ENCODE peak calls at places on chromosome 5, in five cellular contexts. One of them, this sample, is unnamed.

GRCh38 chr5:132754947-132755346 is 7.7 kb downstream of the CCNI2 start:
- DNase-seq in stimulated activated CD4-positive, alpha-beta T cell treated with anti-CD3 and anti-CD28 coated beads, Interleukin-1b, Interleukin-23, amount 100 ng/mL, for 1 hour: no peak
- DNase-seq in H4: no peak
- DNase-seq in substantia nigra: no peak
- DNase-seq in dorsolateral prefrontal cortex: no peak
- DNase-seq in this sample: no peak

GRCh38 chr5:33892419-33893151 is 795 bp upstream of the ADAMTS12 start:
- DNase-seq in stimulated activated CD4-positive, alpha-beta T cell treated with anti-CD3 and anti-CD28 coated beads, Interleukin-1b, Interleukin-23, amount 100 ng/mL, for 1 hour: no peak
- DNase-seq in H4: peak; percentile 61
- DNase-seq in substantia nigra: no peak
- DNase-seq in dorsolateral prefrontal cortex: no peak
- DNase-seq in this sample: peak; percentile 80

GRCh38 chr5:143106175-143106574 is 297.3 kb downstream of the NR3C1 start:
- DNase-seq in stimulated activated CD4-positive, alpha-beta T cell treated with anti-CD3 and anti-CD28 coated beads, Interleukin-1b, Interleukin-23, amount 100 ng/mL, for 1 hour: no peak
- DNase-seq in H4: peak; percentile 87
- DNase-seq in substantia nigra: peak; percentile 21
- DNase-seq in dorsolateral prefrontal cortex: peak; percentile 60
- DNase-seq in this sample: peak; percentile 60

GRCh38 chr5:96808541-96808828 is 740 bp upstream of the ERAP1 start:
- DNase-seq in stimulated activated CD4-positive, alpha-beta T cell treated with anti-CD3 and anti-CD28 coated beads, Interleukin-1b, Interleukin-23, amount 100 ng/mL, for 1 hour: no peak
- DNase-seq in H4: no peak
- DNase-seq in substantia nigra: no peak
- DNase-seq in dorsolateral prefrontal cortex: no peak
- DNase-seq in this sample: no peak

GRCh38 chr5:173627860-173628392 is 11.5 kb upstream of the BOD1 start:
- DNase-seq in stimulated activated CD4-positive, alpha-beta T cell treated with anti-CD3 and anti-CD28 coated beads, Interleukin-1b, Interleukin-23, amount 100 ng/mL, for 1 hour: no peak
- DNase-seq in H4: no peak
- DNase-seq in substantia nigra: no peak
- DNase-seq in dorsolateral prefrontal cortex: peak; percentile 58
- DNase-seq in this sample: no peak

GRCh38 chr5:156802501-156802900 is 47.6 kb upstream of the PPP1R2B start:
- DNase-seq in stimulated activated CD4-positive, alpha-beta T cell treated with anti-CD3 and anti-CD28 coated beads, Interleukin-1b, Interleukin-23, amount 100 ng/mL, for 1 hour: no peak
- DNase-seq in H4: no peak
- DNase-seq in substantia nigra: no peak
- DNase-seq in dorsolateral prefrontal cortex: no peak
- DNase-seq in this sample: no peak

GRCh38 chr5:78277715-78278114 is 16.8 kb downstream of the AP3B1 start:
- DNase-seq in stimulated activated CD4-positive, alpha-beta T cell treated with anti-CD3 and anti-CD28 coated beads, Interleukin-1b, Interleukin-23, amount 100 ng/mL, for 1 hour: no peak
- DNase-seq in H4: no peak
- DNase-seq in substantia nigra: no peak
- DNase-seq in dorsolateral prefrontal cortex: no peak
- DNase-seq in this sample: no peak

GRCh38 chr5:111072949-111073682 is 1.6 kb downstream of the TSLP start:
- DNase-seq in stimulated activated CD4-positive, alpha-beta T cell treated with anti-CD3 and anti-CD28 coated beads, Interleukin-1b, Interleukin-23, amount 100 ng/mL, for 1 hour: peak; percentile 48
- DNase-seq in H4: peak; percentile 48
- DNase-seq in substantia nigra: no peak
- DNase-seq in dorsolateral prefrontal cortex: no peak
- DNase-seq in this sample: peak; percentile 50

GRCh38 chr5:39420482-39421145 is 4.2 kb downstream of the DAB2 start:
- DNase-seq in stimulated activated CD4-positive, alpha-beta T cell treated with anti-CD3 and anti-CD28 coated beads, Interleukin-1b, Interleukin-23, amount 100 ng/mL, for 1 hour: no peak
- DNase-seq in H4: peak; percentile 90
- DNase-seq in substantia nigra: no peak
- DNase-seq in dorsolateral prefrontal cortex: peak; percentile 27
- DNase-seq in this sample: peak; percentile 56

GRCh38 chr5:181219262-181220177 is 3.6 kb upstream of the TRIM41 start:
- DNase-seq in stimulated activated CD4-positive, alpha-beta T cell treated with anti-CD3 and anti-CD28 coated beads, Interleukin-1b, Interleukin-23, amount 100 ng/mL, for 1 hour: no peak
- DNase-seq in H4: no peak
- DNase-seq in substantia nigra: no peak
- DNase-seq in dorsolateral prefrontal cortex: no peak
- DNase-seq in this sample: no peak

GRCh38 chr5:135534609-135535419 is 950 bp downstream of the NEUROG1 start:
- DNase-seq in stimulated activated CD4-positive, alpha-beta T cell treated with anti-CD3 and anti-CD28 coated beads, Interleukin-1b, Interleukin-23, amount 100 ng/mL, for 1 hour: no peak
- DNase-seq in H4: no peak
- DNase-seq in substantia nigra: no peak
- DNase-seq in dorsolateral prefrontal cortex: no peak
- DNase-seq in this sample: no peak

GRCh38 chr5:95191330-95191729 is 93.6 kb downstream of the MCTP1 start:
- DNase-seq in stimulated activated CD4-positive, alpha-beta T cell treated with anti-CD3 and anti-CD28 coated beads, Interleukin-1b, Interleukin-23, amount 100 ng/mL, for 1 hour: no peak
- DNase-seq in H4: no peak
- DNase-seq in substantia nigra: no peak
- DNase-seq in dorsolateral prefrontal cortex: no peak
- DNase-seq in this sample: no peak

GRCh38 chr5:392431-392988 is 50.5 kb upstream of the EXOC3 start:
- DNase-seq in stimulated activated CD4-positive, alpha-beta T cell treated with anti-CD3 and anti-CD28 coated beads, Interleukin-1b, Interleukin-23, amount 100 ng/mL, for 1 hour: peak; percentile 59
- DNase-seq in H4: peak; percentile 47
- DNase-seq in substantia nigra: no peak
- DNase-seq in dorsolateral prefrontal cortex: peak; percentile 6
- DNase-seq in this sample: no peak

GRCh38 chr5:166961028-166961427 is 1330.4 kb upstream of the WWC1 start:
- DNase-seq in stimulated activated CD4-positive, alpha-beta T cell treated with anti-CD3 and anti-CD28 coated beads, Interleukin-1b, Interleukin-23, amount 100 ng/mL, for 1 hour: no peak
- DNase-seq in H4: no peak
- DNase-seq in substantia nigra: no peak
- DNase-seq in dorsolateral prefrontal cortex: no peak
- DNase-seq in this sample: no peak

GRCh38 chr5:14895301-14895700 is 23.7 kb upstream of the ANKH start:
- DNase-seq in stimulated activated CD4-positive, alpha-beta T cell treated with anti-CD3 and anti-CD28 coated beads, Interleukin-1b, Interleukin-23, amount 100 ng/mL, for 1 hour: no peak
- DNase-seq in H4: no peak
- DNase-seq in substantia nigra: no peak
- DNase-seq in dorsolateral prefrontal cortex: no peak
- DNase-seq in this sample: no peak

GRCh38 chr5:103031607-103032006 is 88.3 kb downstream of the GIN1 start:
- DNase-seq in stimulated activated CD4-positive, alpha-beta T cell treated with anti-CD3 and anti-CD28 coated beads, Interleukin-1b, Interleukin-23, amount 100 ng/mL, for 1 hour: no peak
- DNase-seq in H4: no peak
- DNase-seq in substantia nigra: no peak
- DNase-seq in dorsolateral prefrontal cortex: no peak
- DNase-seq in this sample: peak; percentile 26

GRCh38 chr5:79025054-79025465 is 40.0 kb upstream of the ARSB start:
- DNase-seq in stimulated activated CD4-positive, alpha-beta T cell treated with anti-CD3 and anti-CD28 coated beads, Interleukin-1b, Interleukin-23, amount 100 ng/mL, for 1 hour: peak; percentile 34
- DNase-seq in H4: peak; percentile 51
- DNase-seq in substantia nigra: peak; percentile 29
- DNase-seq in dorsolateral prefrontal cortex: peak; percentile 46
- DNase-seq in this sample: peak; percentile 81

GRCh38 chr5:45038366-45038987 is 229.7 kb downstream of the MRPS30 start:
- DNase-seq in stimulated activated CD4-positive, alpha-beta T cell treated with anti-CD3 and anti-CD28 coated beads, Interleukin-1b, Interleukin-23, amount 100 ng/mL, for 1 hour: no peak
- DNase-seq in H4: peak; percentile 3
- DNase-seq in substantia nigra: no peak
- DNase-seq in dorsolateral prefrontal cortex: no peak
- DNase-seq in this sample: peak; percentile 37

GRCh38 chr5:123992641-123993040 is 480.7 kb downstream of the CSNK1G3 start:
- DNase-seq in stimulated activated CD4-positive, alpha-beta T cell treated with anti-CD3 and anti-CD28 coated beads, Interleukin-1b, Interleukin-23, amount 100 ng/mL, for 1 hour: no peak
- DNase-seq in H4: no peak
- DNase-seq in substantia nigra: no peak
- DNase-seq in dorsolateral prefrontal cortex: no peak
- DNase-seq in this sample: no peak

GRCh38 chr5:85108471-85108870 is 723.8 kb upstream of the EDIL3 start:
- DNase-seq in stimulated activated CD4-positive, alpha-beta T cell treated with anti-CD3 and anti-CD28 coated beads, Interleukin-1b, Interleukin-23, amount 100 ng/mL, for 1 hour: no peak
- DNase-seq in H4: no peak
- DNase-seq in substantia nigra: no peak
- DNase-seq in dorsolateral prefrontal cortex: no peak
- DNase-seq in this sample: no peak

GRCh38 chr5:121853853-121854252 is 2.2 kb downstream of the FTMT start:
- DNase-seq in stimulated activated CD4-positive, alpha-beta T cell treated with anti-CD3 and anti-CD28 coated beads, Interleukin-1b, Interleukin-23, amount 100 ng/mL, for 1 hour: no peak
- DNase-seq in H4: no peak
- DNase-seq in substantia nigra: no peak
- DNase-seq in dorsolateral prefrontal cortex: no peak
- DNase-seq in this sample: no peak

GRCh38 chr5:171714851-171715250 is 70.8 kb upstream of the SMIM23 start:
- DNase-seq in stimulated activated CD4-positive, alpha-beta T cell treated with anti-CD3 and anti-CD28 coated beads, Interleukin-1b, Interleukin-23, amount 100 ng/mL, for 1 hour: no peak
- DNase-seq in H4: no peak
- DNase-seq in substantia nigra: no peak
- DNase-seq in dorsolateral prefrontal cortex: no peak
- DNase-seq in this sample: no peak

GRCh38 chr5:143547342-143547741 is 143.9 kb upstream of the NR3C1 start:
- DNase-seq in stimulated activated CD4-positive, alpha-beta T cell treated with anti-CD3 and anti-CD28 coated beads, Interleukin-1b, Interleukin-23, amount 100 ng/mL, for 1 hour: no peak
- DNase-seq in H4: no peak
- DNase-seq in substantia nigra: no peak
- DNase-seq in dorsolateral prefrontal cortex: no peak
- DNase-seq in this sample: no peak

GRCh38 chr5:55234171-55234700 is 828 bp upstream of the CCNO start:
- DNase-seq in stimulated activated CD4-positive, alpha-beta T cell treated with anti-CD3 and anti-CD28 coated beads, Interleukin-1b, Interleukin-23, amount 100 ng/mL, for 1 hour: no peak
- DNase-seq in H4: no peak
- DNase-seq in substantia nigra: no peak
- DNase-seq in dorsolateral prefrontal cortex: no peak
- DNase-seq in this sample: peak; percentile 51

GRCh38 chr5:135426102-135427082 is 20.8 kb downstream of the DCANP1 start:
- DNase-seq in stimulated activated CD4-positive, alpha-beta T cell treated with anti-CD3 and anti-CD28 coated beads, Interleukin-1b, Interleukin-23, amount 100 ng/mL, for 1 hour: no peak
- DNase-seq in H4: peak; percentile 54
- DNase-seq in substantia nigra: no peak
- DNase-seq in dorsolateral prefrontal cortex: no peak
- DNase-seq in this sample: peak; percentile 70

GRCh38 chr5:9888517-9888916 is 258.4 kb upstream of the TAS2R1 start:
- DNase-seq in stimulated activated CD4-positive, alpha-beta T cell treated with anti-CD3 and anti-CD28 coated beads, Interleukin-1b, Interleukin-23, amount 100 ng/mL, for 1 hour: no peak
- DNase-seq in H4: peak; percentile 74
- DNase-seq in substantia nigra: no peak
- DNase-seq in dorsolateral prefrontal cortex: peak; percentile 14
- DNase-seq in this sample: peak; percentile 88

GRCh38 chr5:59887274-59887673 is 6.3 kb downstream of the PDE4D start:
- DNase-seq in stimulated activated CD4-positive, alpha-beta T cell treated with anti-CD3 and anti-CD28 coated beads, Interleukin-1b, Interleukin-23, amount 100 ng/mL, for 1 hour: no peak
- DNase-seq in H4: no peak
- DNase-seq in substantia nigra: no peak
- DNase-seq in dorsolateral prefrontal cortex: no peak
- DNase-seq in this sample: no peak

GRCh38 chr5:103357636-103358035 is 99.1 kb downstream of the MACIR start:
- DNase-seq in stimulated activated CD4-positive, alpha-beta T cell treated with anti-CD3 and anti-CD28 coated beads, Interleukin-1b, Interleukin-23, amount 100 ng/mL, for 1 hour: no peak
- DNase-seq in H4: no peak
- DNase-seq in substantia nigra: no peak
- DNase-seq in dorsolateral prefrontal cortex: no peak
- DNase-seq in this sample: no peak

GRCh38 chr5:168422431-168422830 is 63.8 kb upstream of the RARS1 start:
- DNase-seq in stimulated activated CD4-positive, alpha-beta T cell treated with anti-CD3 and anti-CD28 coated beads, Interleukin-1b, Interleukin-23, amount 100 ng/mL, for 1 hour: no peak
- DNase-seq in H4: no peak
- DNase-seq in substantia nigra: no peak
- DNase-seq in dorsolateral prefrontal cortex: no peak
- DNase-seq in this sample: no peak

GRCh38 chr5:122404653-122405362 is 92.8 kb downstream of the SNCAIP start:
- DNase-seq in stimulated activated CD4-positive, alpha-beta T cell treated with anti-CD3 and anti-CD28 coated beads, Interleukin-1b, Interleukin-23, amount 100 ng/mL, for 1 hour: no peak
- DNase-seq in H4: no peak
- DNase-seq in substantia nigra: no peak
- DNase-seq in dorsolateral prefrontal cortex: no peak
- DNase-seq in this sample: no peak

GRCh38 chr5:124554746-124555145 is 191.7 kb downstream of the ZNF608 start:
- DNase-seq in stimulated activated CD4-positive, alpha-beta T cell treated with anti-CD3 and anti-CD28 coated beads, Interleukin-1b, Interleukin-23, amount 100 ng/mL, for 1 hour: no peak
- DNase-seq in H4: no peak
- DNase-seq in substantia nigra: no peak
- DNase-seq in dorsolateral prefrontal cortex: no peak
- DNase-seq in this sample: no peak

GRCh38 chr5:170293273-170293672 is 4.3 kb downstream of the LCP2 start:
- DNase-seq in stimulated activated CD4-positive, alpha-beta T cell treated with anti-CD3 and anti-CD28 coated beads, Interleukin-1b, Interleukin-23, amount 100 ng/mL, for 1 hour: no peak
- DNase-seq in H4: no peak
- DNase-seq in substantia nigra: peak; percentile 36
- DNase-seq in dorsolateral prefrontal cortex: no peak
- DNase-seq in this sample: no peak

GRCh38 chr5:133390416-133391155 is 221.8 kb downstream of the FSTL4 start:
- DNase-seq in stimulated activated CD4-positive, alpha-beta T cell treated with anti-CD3 and anti-CD28 coated beads, Interleukin-1b, Interleukin-23, amount 100 ng/mL, for 1 hour: no peak
- DNase-seq in H4: no peak
- DNase-seq in substantia nigra: no peak
- DNase-seq in dorsolateral prefrontal cortex: no peak
- DNase-seq in this sample: no peak

GRCh38 chr5:177539411-177539810 is 15.0 kb downstream of the FAM193B start:
- DNase-seq in stimulated activated CD4-positive, alpha-beta T cell treated with anti-CD3 and anti-CD28 coated beads, Interleukin-1b, Interleukin-23, amount 100 ng/mL, for 1 hour: no peak
- DNase-seq in H4: no peak
- DNase-seq in substantia nigra: no peak
- DNase-seq in dorsolateral prefrontal cortex: no peak
- DNase-seq in this sample: peak; percentile 89

GRCh38 chr5:111337688-111338087 is 113.5 kb downstream of the CAMK4 start:
- DNase-seq in stimulated activated CD4-positive, alpha-beta T cell treated with anti-CD3 and anti-CD28 coated beads, Interleukin-1b, Interleukin-23, amount 100 ng/mL, for 1 hour: no peak
- DNase-seq in H4: no peak
- DNase-seq in substantia nigra: no peak
- DNase-seq in dorsolateral prefrontal cortex: no peak
- DNase-seq in this sample: no peak

GRCh38 chr5:156707750-156708149 is 142.3 kb upstream of the PPP1R2B start:
- DNase-seq in stimulated activated CD4-positive, alpha-beta T cell treated with anti-CD3 and anti-CD28 coated beads, Interleukin-1b, Interleukin-23, amount 100 ng/mL, for 1 hour: no peak
- DNase-seq in H4: no peak
- DNase-seq in substantia nigra: no peak
- DNase-seq in dorsolateral prefrontal cortex: no peak
- DNase-seq in this sample: no peak

GRCh38 chr5:157166164-157166493 is at the start of gene GARIN3:
- DNase-seq in stimulated activated CD4-positive, alpha-beta T cell treated with anti-CD3 and anti-CD28 coated beads, Interleukin-1b, Interleukin-23, amount 100 ng/mL, for 1 hour: no peak
- DNase-seq in H4: no peak
- DNase-seq in substantia nigra: no peak
- DNase-seq in dorsolateral prefrontal cortex: no peak
- DNase-seq in this sample: no peak

GRCh38 chr5:75052461-75053285 is at the start of gene GCNT4:
- DNase-seq in stimulated activated CD4-positive, alpha-beta T cell treated with anti-CD3 and anti-CD28 coated beads, Interleukin-1b, Interleukin-23, amount 100 ng/mL, for 1 hour: peak; percentile 30
- DNase-seq in H4: no peak
- DNase-seq in substantia nigra: no peak
- DNase-seq in dorsolateral prefrontal cortex: no peak
- DNase-seq in this sample: peak; percentile 78

This sample was measured in GM03348.